ENCODE peak calls at places on chromosomes 12 and 14, in five cellular contexts. Y is endothelial cell, E is HEK293T, D is mucosa of gallbladder, R is NT2/D1. T is an unnamed sample.

GRCh38 chr14:90578283-90578985 is 181.6 kb downstream of the CALM1 start:
- DNase-seq in R (no peak), Y (no peak), E (no peak), D (no peak), T (no peak)

GRCh38 chr14:24605435-24606190 is 3.9 kb downstream of the GZMH start:
- DNase-seq in E (peak), Y (peak), R (peak), D (peak), T (no peak)

GRCh38 chr12:81542065-81542464 is 217.1 kb downstream of the PPFIA2 start:
- DNase-seq in R (no peak), D (no peak), Y (no peak), E (no peak), T (no peak)

GRCh38 chr12:112908548-112908947 is 1.8 kb downstream of the OAS1 start:
- DNase-seq in R (no peak), E (no peak), Y (no peak), D (no peak), T (no peak)

GRCh38 chr12:130115646-130116045 is 46.6 kb upstream of the FZD10 start:
- DNase-seq in D (no peak), R (no peak), E (no peak), Y (no peak), T (no peak)

GRCh38 chr14:102442241-102443211 is 67.0 kb downstream of the ANKRD9 start:
- DNase-seq in E (no peak), D (no peak), R (no peak), Y (no peak), T (no peak)

GRCh38 chr12:105064564-105065222 is 19.6 kb downstream of the ALDH1L2 start:
- DNase-seq in Y (no peak), R (no peak), D (no peak), E (peak), T (no peak)

GRCh38 chr14:68181395-68182326 is 362.1 kb downstream of the RAD51B start:
- DNase-seq in R (no peak), Y (no peak), E (no peak), D (no peak), T (no peak)

GRCh38 chr14:95609398-95609990 is 74.6 kb downstream of the GLRX5 start:
- DNase-seq in R (peak), Y (peak), E (peak), D (peak), T (peak)

GRCh38 chr12:3967556-3968160 is 94.5 kb upstream of the PARP11 start:
- DNase-seq in D (peak), R (peak), E (no peak), Y (no peak), T (no peak)

GRCh38 chr12:46455648-46456352 is 83.2 kb upstream of the SLC38A2 start:
- DNase-seq in Y (no peak), E (no peak), R (no peak), D (no peak), T (peak)

GRCh38 chr14:61565181-61565580 is 130.1 kb upstream of the HIF1A start:
- DNase-seq in D (no peak), R (no peak), Y (no peak), E (no peak), T (no peak)

GRCh38 chr14:101480747-101481530 is 80.4 kb upstream of the DIO3 start:
- DNase-seq in R (no peak), Y (no peak), E (no peak), D (no peak), T (no peak)

GRCh38 chr14:105386581-105387529 is 11.5 kb upstream of the TEX22 start:
- DNase-seq in Y (no peak), D (no peak), R (no peak), E (no peak), T (no peak)

GRCh38 chr12:40959041-40959440 is 229.1 kb upstream of the PDZRN4 start:
- DNase-seq in E (no peak), Y (no peak), D (no peak), R (no peak), T (no peak)

T was measured in SK-N-DZ.